ENCODE peak calls at places on chromosomes 1 and 21, in eight cellular contexts. Q is AG04450, I is left ventricle myocardium inferior, D is MCF 10A, C is GM12865, X is HFFc6, K is astrocyte of the spinal cord, O is tibial artery. W is an unnamed sample.

GRCh38 chr1:70146488-70146887 is 58.9 kb downstream of the LRRC40 start:
- DNase-seq in Q (no peak), I (no peak), D (peak; percentile 10), C (no peak), X (peak; percentile 28), K (peak; percentile 25), O (no peak), W (no peak)

GRCh38 chr1:187264995-187265602 is 436.4 kb downstream of the PLA2G4A start:
- DNase-seq in Q (peak; percentile 55), I (no peak), D (peak; percentile 85), C (peak; percentile 32), X (peak; percentile 15), K (peak; percentile 75), O (no peak), W (no peak)

GRCh38 chr1:169873582-169874200 is 20.0 kb downstream of the SCYL3 start:
- DNase-seq in Q (no peak), I (no peak), D (no peak), C (no peak), X (peak; percentile 6), K (no peak), O (no peak), W (no peak)

GRCh38 chr1:4931486-4931885 is 277.1 kb downstream of the AJAP1 start:
- DNase-seq in Q (no peak), I (no peak), D (peak; percentile 43), C (no peak), X (no peak), K (no peak), O (no peak), W (no peak)

GRCh38 chr1:44021156-44021555 is 10.1 kb downstream of the SLC6A9 start:
- DNase-seq in Q (no peak), I (no peak), D (no peak), C (no peak), X (no peak), K (no peak), O (no peak), W (no peak)

GRCh38 chr1:25820247-25821111 is 725 bp downstream of the MTFR1L start:
- DNase-seq in Q (no peak), I (peak; percentile 38), D (peak; percentile 73), C (peak; percentile 85), X (peak; percentile 54), K (peak; percentile 59), O (peak; percentile 73), W (peak; percentile 89)

GRCh38 chr21:22584308-22584707 is 1586.1 kb downstream of the NCAM2 start:
- DNase-seq in Q (no peak), I (no peak), D (no peak), C (no peak), X (no peak), K (no peak), O (no peak), W (no peak)

GRCh38 chr1:199799116-199799515 is 228.4 kb upstream of the NR5A2 start:
- DNase-seq in Q (no peak), I (no peak), D (no peak), C (no peak), X (no peak), K (no peak), O (no peak), W (no peak)

GRCh38 chr1:218845589-218845988 is 328.1 kb upstream of the LYPLAL1 start:
- DNase-seq in Q (no peak), I (no peak), D (no peak), C (no peak), X (no peak), K (no peak), O (no peak), W (no peak)

GRCh38 chr21:33230518-33231324 is 983 bp downstream of the IFNAR2 start:
- DNase-seq in Q (no peak), I (peak; percentile 63), D (peak; percentile 54), C (peak; percentile 84), X (peak; percentile 62), K (peak; percentile 50), O (peak; percentile 75), W (peak; percentile 75)

GRCh38 chr1:223525957-223526356 is 132.7 kb downstream of the CCDC185 start:
- DNase-seq in Q (no peak), I (no peak), D (no peak), C (peak; percentile 39), X (no peak), K (no peak), O (peak; percentile 23), W (no peak)

GRCh38 chr1:223533708-223534107 is 131.8 kb downstream of the CAPN8 start:
- DNase-seq in Q (no peak), I (no peak), D (no peak), C (no peak), X (no peak), K (no peak), O (no peak), W (no peak)

GRCh38 chr1:223534677-223535076 is 130.8 kb downstream of the CAPN8 start:
- DNase-seq in Q (no peak), I (no peak), D (no peak), C (no peak), X (no peak), K (no peak), O (no peak), W (no peak)

GRCh38 chr1:223535261-223535778 is 130.2 kb downstream of the CAPN8 start:
- DNase-seq in Q (no peak), I (no peak), D (no peak), C (no peak), X (no peak), K (no peak), O (no peak), W (no peak)

DNA sequence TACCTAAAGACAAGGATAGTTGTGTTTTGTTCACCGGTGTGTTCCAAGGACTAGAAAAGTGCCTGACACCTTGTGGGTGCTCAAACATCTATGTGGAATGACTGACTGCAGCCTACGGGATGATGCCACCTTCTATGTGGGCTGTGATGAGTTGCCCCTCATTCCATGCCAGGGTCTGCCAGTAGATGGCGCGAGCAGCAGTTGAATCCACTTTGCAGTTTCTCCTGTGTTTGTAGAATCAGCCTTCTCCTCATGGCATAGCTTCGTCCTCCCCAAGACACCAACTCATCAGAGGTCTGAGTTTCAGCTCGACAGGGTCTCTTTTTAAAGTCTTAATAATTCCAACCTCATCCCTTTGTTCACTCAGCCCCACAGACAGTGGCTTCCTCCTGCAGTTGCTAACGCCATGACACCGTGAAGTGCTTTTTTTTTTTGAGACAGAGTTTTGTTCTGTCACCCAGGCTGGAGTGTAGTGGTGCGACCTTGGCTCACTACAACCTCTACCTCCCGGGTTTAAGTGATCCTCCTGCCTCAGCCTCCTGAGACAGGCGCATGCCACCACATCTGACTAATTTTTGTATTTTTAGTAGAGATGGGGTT is 133.7 kb downstream of the CAPN8 start:
- DNase-seq in Q (peak; percentile 3), I (peak; percentile 24), D (peak; percentile 87), C (peak; percentile 61), X (peak; percentile 29), K (peak; percentile 20), O (peak; percentile 59), W (peak; percentile 45)
- TF ChIP-seq CTCF in Q (peak; percentile 63), I (peak; percentile 65), D (peak; percentile 90), C (peak; percentile 88), X (peak; percentile 81), K (peak; percentile 82), O (peak; percentile 22), W (peak; percentile 63)

GRCh38 chr21:37915516-37915915 is 741 bp downstream of the KCNJ6 start:
- DNase-seq in Q (no peak), I (no peak), D (no peak), C (no peak), X (no peak), K (no peak), O (no peak), W (no peak)

GRCh38 chr21:37915941-37916794 is at the start of gene KCNJ6:
- DNase-seq in Q (no peak), I (no peak), D (peak; percentile 48), C (no peak), X (no peak), K (peak; percentile 54), O (no peak), W (no peak)

GRCh38 chr21:37917612-37918011 is 1.4 kb upstream of the KCNJ6 start:
- DNase-seq in Q (peak; percentile 10), I (no peak), D (peak; percentile 14), C (no peak), X (peak; percentile 50), K (peak; percentile 7), O (no peak), W (no peak)

GRCh38 chr21:37914211-37914900 is 1.9 kb downstream of the KCNJ6 start:
- DNase-seq in Q (no peak), I (no peak), D (peak; percentile 30), C (peak; percentile 5), X (no peak), K (peak; percentile 15), O (no peak), W (peak; percentile 44)

GRCh38 chr21:37916795-37917142 is 512 bp upstream of the KCNJ6 start:
- DNase-seq in Q (no peak), I (no peak), D (no peak), C (no peak), X (no peak), K (no peak), O (no peak), W (no peak)
- TF ChIP-seq CTCF in Q (peak; percentile 22), I (no peak), D (no peak), C (no peak), X (peak; percentile 47), K (peak; percentile 29), O (no peak), W (no peak)

GRCh38 chr21:37224861-37225260 is 42.3 kb downstream of the VPS26C start:
- DNase-seq in Q (no peak), I (no peak), D (no peak), C (no peak), X (no peak), K (no peak), O (no peak), W (no peak)

GRCh38 chr21:37220981-37221664 is 46.0 kb downstream of the VPS26C start:
- DNase-seq in Q (peak; percentile 71), I (peak; percentile 97), D (peak; percentile 92), C (peak; percentile 98), X (peak; percentile 79), K (peak; percentile 88), O (peak; percentile 95), W (peak; percentile 92)

GRCh38 chr21:37219766-37220432 is 47.2 kb downstream of the VPS26C start:
- DNase-seq in Q (no peak), I (no peak), D (no peak), C (no peak), X (no peak), K (no peak), O (no peak), W (no peak)

GRCh38 chr21:37223804-37224345 is 43.3 kb downstream of the VPS26C start:
- DNase-seq in Q (no peak), I (no peak), D (no peak), C (no peak), X (no peak), K (no peak), O (no peak), W (no peak)

GRCh38 chr21:37220433-37220980 is 46.6 kb downstream of the VPS26C start:
- DNase-seq in Q (no peak), I (no peak), D (no peak), C (no peak), X (peak; percentile 27), K (peak; percentile 55), O (no peak), W (no peak)
- TF ChIP-seq CTCF in Q (peak; percentile 31), I (peak; percentile 18), D (no peak), C (peak; percentile 30), X (peak; percentile 47), K (no peak), O (no peak), W (peak; percentile 21)

DNA sequence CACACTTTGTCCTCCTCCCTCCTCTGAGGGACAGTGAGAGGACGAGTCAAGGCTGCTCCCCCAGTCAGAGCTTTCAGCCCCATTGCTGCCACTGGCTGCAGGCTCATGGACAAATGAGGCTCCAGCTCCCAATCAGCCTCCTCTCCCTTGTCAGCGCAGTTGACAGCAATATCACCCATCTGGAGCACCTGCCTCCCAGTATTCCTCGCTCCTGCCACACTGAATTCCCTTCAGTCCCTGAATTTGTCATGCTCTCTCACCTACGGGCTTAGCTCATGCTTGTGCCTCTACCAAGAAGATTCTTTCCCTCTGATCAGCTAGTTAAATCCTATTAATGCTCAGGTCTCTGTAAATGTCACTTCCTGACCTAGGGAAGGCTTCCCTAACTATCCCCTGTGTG is 54.4 kb upstream of the SYT6 start:
- DNase-seq in Q (no peak), I (no peak), D (no peak), C (no peak), X (no peak), K (no peak), O (no peak), W (no peak)
- TF ChIP-seq CTCF in Q (no peak), I (no peak), D (no peak), C (no peak), X (no peak), K (no peak), O (no peak), W (no peak)